ENCODE peak calls at places on chromosomes 12 and 14, in six cellular contexts. Z, M, C, E, A and P are unnamed samples.

GRCh38 chr14:101757064-101757838 is 4.3 kb upstream of the PPP2R5C start:
- DNase-seq in E (no peak), Z (no peak), M (no peak), C (no peak), A (no peak), P (no peak)

GRCh38 chr12:52687527-52688385 is 7.5 kb upstream of the KRT1 start:
- DNase-seq in C (no peak), E (no peak), A (no peak), Z (peak; percentile 74), M (no peak), P (no peak)

GRCh38 chr14:94043756-94044475 is 17.8 kb downstream of the OTUB2 start:
- DNase-seq in A (no peak), M (no peak), E (no peak), C (no peak), Z (no peak), P (no peak)

GRCh38 chr14:74459289-74459946 is 33.4 kb upstream of the SYNDIG1L start:
- DNase-seq in A (peak; percentile 51), C (no peak), E (peak; percentile 39), Z (peak; percentile 66), M (peak; percentile 36), P (peak; percentile 67)

GRCh38 chr14:97946291-97946690 is 1149.1 kb downstream of the VRK1 start:
- DNase-seq in E (no peak), Z (no peak), M (no peak), C (no peak), A (no peak), P (no peak)

GRCh38 chr14:22505751-22506710 is 83.0 kb downstream of the DAD1 start:
- DNase-seq in E (no peak), A (no peak), M (peak; percentile 85), C (no peak), Z (no peak), P (no peak)

GRCh38 chr12:41983394-41983793 is 161.3 kb downstream of the GXYLT1 start:
- DNase-seq in E (no peak), A (no peak), C (no peak), M (peak; percentile 24), Z (no peak), P (no peak)

GRCh38 chr14:77708749-77709148 is 846 bp downstream of the SLIRP start:
- DNase-seq in M (no peak), Z (no peak), A (no peak), C (no peak), E (no peak), P (no peak)

GRCh38 chr14:34436118-34436905 is 25.7 kb downstream of the SPTSSA start:
- DNase-seq in C (no peak), E (no peak), Z (no peak), M (no peak), A (no peak), P (no peak)

GRCh38 chr12:132610051-132610759 is at the start of gene LRCOL1:
- DNase-seq in C (peak; percentile 63), M (peak; percentile 60), Z (no peak), A (no peak), E (peak; percentile 56), P (peak; percentile 68)

GRCh38 chr12:93363854-93364297 is 13.8 kb upstream of the NUDT4 start:
- DNase-seq in A (no peak), Z (no peak), C (no peak), E (no peak), M (no peak), P (no peak)

GRCh38 chr12:54958048-54958658 is 26.4 kb downstream of the TESPA1 start:
- DNase-seq in A (peak; percentile 22), Z (peak; percentile 29), M (peak; percentile 82), C (no peak), E (no peak), P (peak; percentile 43)

GRCh38 chr12:77102691-77103090 is 37.3 kb upstream of the E2F7 start:
- DNase-seq in C (no peak), A (no peak), M (peak; percentile 57), Z (peak; percentile 28), E (no peak), P (no peak)

GRCh38 chr14:98950356-98950895 is 321.6 kb downstream of the BCL11B start:
- DNase-seq in Z (no peak), M (no peak), C (no peak), A (no peak), E (no peak), P (no peak)

GRCh38 chr12:79686171-79686570 is 4.6 kb downstream of the PAWR start:
- DNase-seq in A (no peak), Z (no peak), C (no peak), M (no peak), E (no peak), P (no peak)

GRCh38 chr12:98154850-98155249 is 360.5 kb upstream of the TMPO start:
- DNase-seq in E (no peak), Z (no peak), C (no peak), M (peak; percentile 77), A (no peak), P (peak; percentile 63)

GRCh38 chr12:46200551-46200950 is 68.3 kb downstream of the SLC38A1 start:
- DNase-seq in Z (no peak), A (no peak), E (no peak), M (no peak), C (no peak), P (no peak)

GRCh38 chr14:87995500-87996275 is 2.7 kb upstream of the GALC start:
- DNase-seq in C (no peak), A (no peak), E (no peak), M (no peak), Z (no peak), P (peak; percentile 67)

GRCh38 chr14:95199298-95199983 is 42.1 kb upstream of the DICER1 start:
- DNase-seq in A (no peak), C (no peak), Z (no peak), M (no peak), E (no peak), P (no peak)

GRCh38 chr12:94258593-94258992 is 110.2 kb downstream of the PLXNC1 start:
- DNase-seq in M (no peak), C (no peak), Z (no peak), E (no peak), A (no peak), P (no peak)

GRCh38 chr14:88553886-88554457 is 835 bp downstream of the PTPN21 start:
- DNase-seq in E (no peak), M (peak; percentile 12), Z (no peak), A (no peak), C (no peak), P (no peak)

GRCh38 chr14:67719866-67720265 is 18.2 kb downstream of the RDH12 start:
- DNase-seq in Z (no peak), E (no peak), M (no peak), A (no peak), C (no peak), P (no peak)

GRCh38 chr14:103626150-103626850 is 2.7 kb upstream of the KLC1 start:
- DNase-seq in M (no peak), C (no peak), E (no peak), Z (no peak), A (no peak), P (no peak)

GRCh38 chr12:120625557-120626419 is 14.6 kb upstream of the CABP1 start:
- DNase-seq in E (no peak), C (no peak), Z (peak; percentile 19), A (peak; percentile 83), M (peak; percentile 24), P (no peak)

GRCh38 chr12:101745481-101745880 is 6.2 kb upstream of the SYCP3 start:
- DNase-seq in E (no peak), C (no peak), M (no peak), Z (no peak), A (no peak), P (no peak)

DNA sequence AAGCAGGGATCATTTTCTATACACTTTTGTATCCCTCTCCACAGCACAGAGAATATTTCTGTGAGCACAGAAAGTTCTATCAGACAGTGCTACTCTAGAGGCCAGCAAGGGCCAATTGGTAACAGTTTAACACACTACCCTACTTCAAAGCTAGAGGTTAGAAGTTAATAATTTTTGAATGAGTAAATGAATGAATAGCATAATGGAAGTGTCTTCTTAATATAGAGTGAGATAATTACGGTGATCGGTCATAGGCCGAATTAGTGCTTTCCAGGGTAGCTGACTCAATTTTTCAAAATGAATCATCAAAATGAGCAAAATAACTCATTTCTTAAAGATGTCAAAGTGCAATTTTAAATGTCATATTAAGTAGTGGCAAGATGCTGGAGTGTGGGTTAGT is 67.0 kb upstream of the CCDC198 start:
- DNase-seq in M (no peak), E (no peak), C (no peak), A (no peak), Z (no peak), P (no peak)
- TF ChIP-seq CTCF in M (no peak), E (no peak), C (no peak), A (no peak), Z (no peak), P (no peak)

GRCh38 chr12:48682927-48683326 is 889 bp upstream of the KANSL2 start:
- DNase-seq in M (no peak), A (no peak), C (no peak), Z (no peak), E (no peak), P (no peak)
- H3K27ac ChIP-seq in M (no peak overlapping the region), A (peak overlapping the region; percentile 68), C (no peak overlapping the region), Z (no peak overlapping the region), E (no peak overlapping the region), P (no peak overlapping the region)

GRCh38 chr12:8949525-8950286 is at the start of gene M6PR:
- DNase-seq in M (peak; percentile 97), Z (peak; percentile 99), E (peak; percentile 93), C (peak; percentile 91), A (peak; percentile 98), P (peak; percentile 96)

GRCh38 chr12:8950702-8951478 is 1.4 kb upstream of the M6PR start:
- DNase-seq in M (no peak), C (no peak), A (no peak), Z (no peak), E (no peak), P (no peak)

GRCh38 chr12:8951744-8952143 is 2.3 kb upstream of the M6PR start:
- DNase-seq in C (no peak), A (no peak), M (no peak), E (no peak), Z (no peak), P (no peak)

GRCh38 chr12:8948711-8949524 is 527 bp downstream of the M6PR start:
- DNase-seq in M (peak; percentile 57), Z (peak; percentile 20), C (no peak), E (no peak), A (peak; percentile 28), P (peak; percentile 35)

DNA sequence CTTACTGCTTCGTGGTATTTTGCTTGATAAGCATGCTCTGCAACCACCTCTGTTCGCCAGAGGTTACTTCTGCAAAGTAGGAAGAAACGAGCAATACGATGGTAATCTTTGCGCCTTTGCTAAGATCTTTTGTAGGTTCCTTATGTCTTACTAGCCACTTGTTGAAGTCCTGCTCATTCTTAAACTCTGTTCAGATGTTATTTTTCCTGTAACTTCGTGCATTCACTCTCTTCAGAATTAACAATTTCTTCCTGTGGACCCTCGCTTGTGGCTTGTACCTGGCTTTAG is 786 bp upstream of the M6PR start:
- DNase-seq in Z (no peak), A (no peak), E (no peak), M (no peak), C (no peak), P (no peak)
- TF ChIP-seq CTCF in Z (no peak), A (no peak), E (no peak), M (no peak), C (no peak), P (no peak)

DNA sequence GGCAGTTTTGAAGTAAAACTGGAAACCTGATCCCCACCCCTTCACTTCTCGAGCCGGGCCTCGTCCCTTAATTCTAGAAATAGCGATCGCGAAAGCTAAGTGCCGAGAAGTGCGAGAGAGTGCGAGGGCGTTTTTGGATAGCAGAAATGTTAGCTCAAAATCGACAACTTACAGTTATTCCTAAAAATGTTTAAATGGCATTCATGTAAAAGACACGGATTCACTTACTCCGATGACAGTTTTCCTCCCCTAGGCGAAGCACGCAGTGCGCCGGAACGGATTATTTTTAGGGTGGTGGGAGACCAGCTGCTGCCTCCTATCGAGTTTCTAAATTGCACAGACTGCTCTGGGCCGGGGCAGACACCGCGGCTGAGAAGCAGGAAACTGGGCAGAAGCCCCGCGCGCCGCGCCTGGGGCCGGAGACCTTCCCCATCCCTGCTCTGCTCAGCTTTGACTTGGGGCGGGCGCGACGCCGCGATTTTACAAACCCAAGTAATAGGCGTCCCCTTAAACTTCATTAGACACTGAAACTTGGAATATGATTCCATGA is at the start of gene ABCC9:
- DNase-seq in A (no peak), Z (no peak), E (peak; percentile 72), C (peak; percentile 68), M (peak; percentile 15), P (peak; percentile 52)
- H3K27ac ChIP-seq in A (no peak within 1 kb of the TSS), Z (no peak within 1 kb of the TSS), E (peak within 1 kb of the TSS; percentile 94), C (peak within 1 kb of the TSS; percentile 95), M (no peak within 1 kb of the TSS), P (peak within 1 kb of the TSS; percentile 85)